ENCODE peak calls at places on chromosome 2, in nine cellular contexts. R, C, V, J, G, P, Z, S and X are unnamed samples.

GRCh38 chr2:54609241-54609640 is 114.2 kb upstream of the EML6 start:
- DNase-seq in S (no peak), J (no peak), R (no peak), Z (no peak), G (no peak), V (no peak), C (no peak), P (no peak), X (no peak)

GRCh38 chr2:223414646-223415045 is 187.5 kb downstream of the SCG2 start:
- DNase-seq in Z (no peak), G (peak), V (no peak), S (no peak), C (no peak), R (no peak), P (no peak), J (no peak), X (no peak)

GRCh38 chr2:155846249-155846648 is 486.3 kb downstream of the NR4A2 start:
- DNase-seq in V (no peak), G (no peak), S (no peak), R (no peak), Z (no peak), C (no peak), J (no peak), P (no peak), X (no peak)

GRCh38 chr2:184053326-184053725 is 545.0 kb upstream of the ZNF804A start:
- DNase-seq in S (no peak), P (no peak), V (no peak), R (no peak), C (peak), Z (no peak), J (no peak), G (no peak), X (peak)

GRCh38 chr2:212254331-212254730 is 284.3 kb downstream of the ERBB4 start:
- DNase-seq in J (no peak), Z (no peak), R (no peak), V (no peak), G (no peak), S (no peak), P (no peak), C (no peak), X (no peak)

GRCh38 chr2:189835855-189836558 is 51.8 kb downstream of the PMS1 start:
- DNase-seq in S (no peak), C (no peak), Z (no peak), G (no peak), R (no peak), V (no peak), J (no peak), P (no peak), X (no peak)

GRCh38 chr2:111069722-111070121 is 51.0 kb upstream of the BCL2L11 start:
- DNase-seq in C (no peak), J (no peak), R (no peak), P (no peak), Z (no peak), V (no peak), S (no peak), G (no peak), X (no peak)

GRCh38 chr2:226893206-226893605 is 57.4 kb downstream of the RHBDD1 start:
- DNase-seq in J (no peak), P (no peak), Z (no peak), S (no peak), R (no peak), C (no peak), V (no peak), G (no peak), X (no peak)

GRCh38 chr2:218570850-218571249 is 2.2 kb downstream of the CNOT9 start:
- DNase-seq in C (no peak), Z (no peak), J (no peak), R (no peak), P (no peak), V (no peak), G (peak), S (no peak), X (no peak)

GRCh38 chr2:196079052-196079451 is 10.4 kb upstream of the DNAH7 start:
- DNase-seq in V (no peak), C (no peak), G (no peak), P (no peak), S (no peak), Z (no peak), R (no peak), J (no peak), X (no peak)

GRCh38 chr2:236795176-236795860 is 225.7 kb downstream of the ACKR3 start:
- DNase-seq in R (no peak), J (no peak), G (no peak), S (no peak), P (no peak), Z (no peak), V (no peak), C (no peak), X (no peak)

GRCh38 chr2:31429759-31430438 is 15.4 kb upstream of the XDH start:
- DNase-seq in P (no peak), R (no peak), Z (no peak), G (no peak), J (no peak), S (no peak), V (peak), C (no peak), X (no peak)